ENCODE peak calls at places on chromosome 20, in eight cellular contexts. I is M059J; A is GM13977; F is pulmonary artery endothelial cell; G is transverse colon; D is activated effector memory CD4-positive, alpha-beta T cell treated with anti-CD3 and anti-CD28 coated beads, Interleukin-2, amount 50 U/mL, for 16 hours; V is NCI-H748 treated with DMSO at 0.1 percent for 48 hours; B is CD4-positive, CD25-positive, alpha-beta regulatory T cell. O is an unnamed sample.

GRCh38 chr20:62267543-62267942 is 29.2 kb downstream of the OSBPL2 start:
- DNase-seq in F (no peak), B (no peak), A (no peak), I (no peak), V (no peak), G (no peak), D (no peak), O (no peak)

GRCh38 chr20:34512266-34512954 is 3.8 kb upstream of the DYNLRB1 start:
- DNase-seq in F (no peak), B (no peak), V (no peak), D (no peak), G (no peak), A (no peak), I (peak; percentile 71), O (no peak)

GRCh38 chr20:32737371-32738223 is 5.7 kb downstream of the COMMD7 start:
- DNase-seq in I (peak; percentile 94), B (peak; percentile 11), A (no peak), V (no peak), G (no peak), F (peak; percentile 17), D (peak; percentile 65), O (no peak)

GRCh38 chr20:58852559-58853271 is at the start of gene GNAS:
- DNase-seq in V (no peak), I (peak; percentile 61), G (peak; percentile 62), A (peak; percentile 77), B (peak; percentile 27), F (no peak), D (peak; percentile 80), O (no peak)

GRCh38 chr20:53032021-53033001 is 60.2 kb downstream of the TSHZ2 start:
- DNase-seq in B (no peak), I (peak; percentile 95), V (no peak), A (no peak), F (no peak), D (no peak), G (no peak), O (no peak)

GRCh38 chr20:13824459-13824858 is 39.6 kb downstream of the NDUFAF5 start:
- DNase-seq in D (no peak), V (no peak), I (no peak), A (no peak), F (no peak), B (no peak), G (no peak), O (no peak)

GRCh38 chr20:5189917-5190316 is 63.1 kb downstream of the CDS2 start:
- DNase-seq in V (no peak), F (no peak), I (no peak), G (no peak), D (no peak), B (no peak), A (no peak), O (no peak)

GRCh38 chr20:36070451-36070850 is 84.1 kb upstream of the EPB41L1 start:
- DNase-seq in D (no peak), I (no peak), B (no peak), V (no peak), G (no peak), A (no peak), F (no peak), O (no peak)

GRCh38 chr20:47274449-47275108 is 81.9 kb downstream of the ZMYND8 start:
- DNase-seq in A (peak; percentile 87), B (no peak), D (no peak), F (peak; percentile 66), G (no peak), I (peak; percentile 98), V (no peak), O (no peak)

GRCh38 chr20:3925899-3926638 is 36.9 kb downstream of the PANK2 start:
- DNase-seq in A (no peak), G (no peak), F (no peak), V (no peak), D (no peak), B (no peak), I (no peak), O (no peak)